ENCODE peak calls at places on chromosomes 3 and 15, in nine cellular contexts. W is SK-N-MC; N is SK-MEL-5; Z is cardiac fibroblast; P is HEK293T; J is WTC11; K is SW 1271; T is LHCN-M2; G is stimulated activated CD8-positive, alpha-beta memory T cell treated with anti-CD3 and anti-CD28 coated beads, Interleukin-15, amount 100 ng/mL, for 4 hours. Q is an unnamed sample.

GRCh38 chr15:50181206-50181982 is 602 bp upstream of the SLC27A2 start:
- DNase-seq in P (no peak), G (no peak), W (no peak), T (no peak), K (no peak), J (peak; percentile 33), Z (no peak), N (no peak), Q (no peak)

GRCh38 chr3:17207979-17208378 is 323.2 kb downstream of the PLCL2 start:
- DNase-seq in Z (no peak), G (no peak), J (no peak), P (no peak), W (no peak), T (no peak), N (no peak), K (no peak), Q (no peak)

GRCh38 chr15:59278120-59278519 is 71.5 kb downstream of the LDHAL6B start:
- DNase-seq in P (no peak), W (no peak), N (peak; percentile 92), J (no peak), T (no peak), G (no peak), K (no peak), Z (peak; percentile 27), Q (no peak)

GRCh38 chr3:4704552-4704951 is 211.4 kb downstream of the ITPR1 start:
- DNase-seq in Z (no peak), N (no peak), G (no peak), K (no peak), J (no peak), P (no peak), W (no peak), T (no peak), Q (no peak)

GRCh38 chr3:63353383-63353782 is 75.3 kb downstream of the SYNPR start:
- DNase-seq in K (no peak), G (no peak), T (peak; percentile 22), N (no peak), W (no peak), Z (no peak), P (no peak), J (no peak), Q (no peak)

GRCh38 chr3:196712514-196713413 is 587 bp downstream of the PIGX start:
- DNase-seq in T (peak; percentile 52), Z (peak; percentile 74), N (peak; percentile 49), P (no peak), G (peak; percentile 48), J (peak; percentile 55), K (no peak), W (no peak), Q (no peak)

GRCh38 chr3:133644768-133645167 is 17.0 kb downstream of the TOPBP1 start:
- DNase-seq in T (peak; percentile 62), Z (peak; percentile 80), J (no peak), K (peak; percentile 40), G (no peak), N (peak; percentile 15), W (peak; percentile 57), P (no peak), Q (no peak)

GRCh38 chr15:96029172-96029571 is 301.3 kb upstream of the NR2F2 start:
- DNase-seq in J (no peak), P (no peak), W (no peak), K (no peak), Z (no peak), G (no peak), N (no peak), T (no peak), Q (no peak)

GRCh38 chr15:90035835-90036220 is 34.7 kb downstream of the ZNF710 start:
- DNase-seq in K (no peak), Z (no peak), P (no peak), T (no peak), N (no peak), W (no peak), J (no peak), G (no peak), Q (no peak)

GRCh38 chr15:67146875-67147381 is 81.5 kb downstream of the SMAD3 start:
- DNase-seq in N (no peak), W (no peak), Z (peak; percentile 92), P (no peak), T (peak; percentile 94), K (peak; percentile 48), G (no peak), J (no peak), Q (no peak)

GRCh38 chr3:168579010-168579409 is 483.3 kb upstream of the GOLIM4 start:
- DNase-seq in Z (no peak), W (no peak), J (no peak), K (no peak), N (no peak), T (no peak), G (no peak), P (no peak), Q (no peak)

GRCh38 chr3:124760601-124761000 is 30.3 kb downstream of the UMPS start:
- DNase-seq in W (no peak), J (no peak), T (peak; percentile 98), N (peak; percentile 50), Z (peak; percentile 66), P (no peak), K (no peak), G (no peak), Q (no peak)

GRCh38 chr3:14770591-14770990 is 48.2 kb upstream of the FGD5 start:
- DNase-seq in P (no peak), W (no peak), T (no peak), N (no peak), G (no peak), Z (no peak), K (no peak), J (no peak), Q (no peak)

GRCh38 chr15:63894662-63894949 is 60.9 kb upstream of the HERC1 start:
- DNase-seq in P (no peak), W (no peak), T (no peak), J (no peak), N (no peak), Z (no peak), K (no peak), G (no peak), Q (no peak)

GRCh38 chr15:88636039-88636438 is 2.8 kb upstream of the ISG20 start:
- DNase-seq in G (no peak), W (no peak), Z (no peak), K (no peak), T (no peak), N (no peak), J (no peak), P (no peak), Q (no peak)

GRCh38 chr3:77536038-77536775 is 496.3 kb downstream of the ROBO2 start:
- DNase-seq in Z (no peak), K (no peak), J (peak; percentile 14), P (no peak), N (no peak), T (no peak), W (no peak), G (no peak), Q (no peak)

GRCh38 chr15:35663956-35664355 is 118.0 kb upstream of the DPH6 start:
- DNase-seq in K (no peak), W (no peak), P (no peak), G (no peak), N (no peak), T (no peak), Z (peak; percentile 52), J (no peak), Q (no peak)

GRCh38 chr3:33660035-33660434 is 58.0 kb downstream of the CLASP2 start:
- DNase-seq in P (no peak), W (no peak), N (no peak), T (no peak), K (no peak), Z (no peak), J (no peak), G (no peak), Q (no peak)

GRCh38 chr3:12934431-12934830 is 93.1 kb upstream of the RPL32 start:
- DNase-seq in W (no peak), T (no peak), Z (peak; percentile 75), J (no peak), G (no peak), N (no peak), K (no peak), P (no peak), Q (no peak)

GRCh38 chr3:52159503-52159902 is 5.3 kb upstream of the POC1A start:
- DNase-seq in K (no peak), Z (no peak), N (no peak), W (no peak), T (no peak), G (no peak), P (no peak), J (no peak), Q (no peak)

GRCh38 chr3:29072626-29073025 is 208.2 kb upstream of the RBMS3 start:
- DNase-seq in W (no peak), T (peak; percentile 71), P (no peak), Z (peak; percentile 12), J (no peak), G (no peak), N (no peak), K (no peak), Q (no peak)

GRCh38 chr3:162544246-162544645 is 1047.6 kb downstream of the OTOL1 start:
- DNase-seq in N (no peak), K (no peak), T (no peak), Z (no peak), G (no peak), P (no peak), W (no peak), J (no peak), Q (no peak)

GRCh38 chr3:75332784-75333183 is 331.3 kb upstream of the FRG2C start:
- DNase-seq in T (no peak), G (no peak), J (no peak), Z (no peak), N (no peak), K (no peak), W (no peak), P (no peak), Q (no peak)

GRCh38 chr15:90300988-90301715 is 35.7 kb downstream of the NGRN start:
- DNase-seq in W (no peak), G (peak; percentile 19), K (peak; percentile 31), N (peak; percentile 73), Z (peak; percentile 51), J (peak; percentile 92), T (peak; percentile 32), P (peak; percentile 63), Q (no peak)

GRCh38 chr3:114586119-114586518 is 292.3 kb downstream of the TIGIT start:
- DNase-seq in T (peak; percentile 37), W (no peak), N (peak; percentile 22), G (no peak), P (no peak), J (no peak), K (no peak), Z (no peak), Q (no peak)